ENCODE peak calls at places on chromosome 18, in four cellular contexts. T is GM13976, O is IMR-90, D is stomach. S is an unnamed sample.

GRCh38 chr18:48543228-48543627 is 4.4 kb downstream of the CTIF start:
- DNase-seq in T (no peak), O (no peak), D (no peak), S (no peak)

GRCh38 chr18:60732146-60732545 is 359.6 kb upstream of the MC4R start:
- DNase-seq in T (no peak), O (no peak), D (no peak), S (no peak)

GRCh38 chr18:80172056-80172455 is 63.0 kb downstream of the ADNP2 start:
- DNase-seq in T (no peak), O (no peak), D (no peak), S (no peak)

GRCh38 chr18:11008544-11008943 is 140.8 kb downstream of the PIEZO2 start:
- DNase-seq in T (no peak), O (no peak), D (no peak), S (no peak)

GRCh38 chr18:9526458-9526857 is 51.1 kb downstream of the RALBP1 start:
- DNase-seq in T (no peak), O (no peak), D (no peak), S (no peak)

GRCh38 chr18:48713302-48713701 is 174.5 kb downstream of the CTIF start:
- DNase-seq in T (no peak), O (no peak), D (no peak), S (no peak)

GRCh38 chr18:7711495-7711894 is 144.4 kb downstream of the PTPRM start:
- DNase-seq in T (no peak), O (no peak), D (no peak), S (no peak)

GRCh38 chr18:21740474-21740723 is 193 bp upstream of the MIB1 start:
- DNase-seq in T (peak; percentile 97), O (peak; percentile 94), D (no peak), S (peak; percentile 94)

GRCh38 chr18:54004828-54005227 is 219.6 kb downstream of the MBD2 start:
- DNase-seq in T (no peak), O (no peak), D (no peak), S (no peak)

S was measured in GM13977.